ENCODE peak calls at places on chromosomes 5 and 9, in four cellular contexts. One of them, this sample, is unnamed.

GRCh38 chr5:163614787-163615186 is 109.4 kb downstream of the MAT2B start:
- DNase-seq in HEK293T: no peak
- DNase-seq in GM12878: no peak
- DNase-seq in K562: no peak
- DNase-seq in this sample: no peak

GRCh38 chr5:154778534-154778933 is 23.4 kb downstream of the LARP1 start:
- DNase-seq in HEK293T: no peak
- DNase-seq in GM12878: no peak
- DNase-seq in K562: no peak
- DNase-seq in this sample: no peak

GRCh38 chr5:132777209-132778069 is at the start of gene SEPTIN8:
- DNase-seq in HEK293T: peak
- DNase-seq in GM12878: no peak
- DNase-seq in K562: peak
- DNase-seq in this sample: no peak

GRCh38 chr5:181243521-181244307 is at the start of gene RACK1:
- DNase-seq in HEK293T: peak
- DNase-seq in GM12878: peak
- DNase-seq in K562: peak
- DNase-seq in this sample: peak

GRCh38 chr5:88060194-88060593 is 208.5 kb downstream of the TMEM161B start:
- DNase-seq in HEK293T: no peak
- DNase-seq in GM12878: no peak
- DNase-seq in K562: no peak
- DNase-seq in this sample: no peak

GRCh38 chr5:7396169-7397004 is 449 bp downstream of the ADCY2 start:
- DNase-seq in HEK293T: peak
- DNase-seq in GM12878: no peak
- DNase-seq in K562: no peak
- DNase-seq in this sample: no peak

GRCh38 chr9:107624216-107624948 is 134.8 kb upstream of the KLF4 start:
- DNase-seq in HEK293T: no peak
- DNase-seq in GM12878: no peak
- DNase-seq in K562: no peak
- DNase-seq in this sample: no peak

GRCh38 chr9:129783516-129784361 is 19.2 kb upstream of the TOR1B start:
- DNase-seq in HEK293T: peak
- DNase-seq in GM12878: peak
- DNase-seq in K562: peak
- DNase-seq in this sample: peak

GRCh38 chr5:149605998-149606721 is 24.9 kb downstream of the ARHGEF37 start:
- DNase-seq in HEK293T: no peak
- DNase-seq in GM12878: peak
- DNase-seq in K562: peak
- DNase-seq in this sample: no peak

GRCh38 chr9:93380410-93381060 is 71.0 kb upstream of the FAM120A start:
- DNase-seq in HEK293T: no peak
- DNase-seq in GM12878: no peak
- DNase-seq in K562: no peak
- DNase-seq in this sample: no peak

GRCh38 chr5:43772601-43773031 is 169.6 kb downstream of the NNT start:
- DNase-seq in HEK293T: no peak
- DNase-seq in GM12878: no peak
- DNase-seq in K562: peak
- DNase-seq in this sample: no peak

GRCh38 chr9:32291370-32291769 is 93.1 kb upstream of the ACO1 start:
- DNase-seq in HEK293T: no peak
- DNase-seq in GM12878: no peak
- DNase-seq in K562: no peak
- DNase-seq in this sample: peak

GRCh38 chr9:83280259-83280658 is 217.3 kb upstream of the RASEF start:
- DNase-seq in HEK293T: no peak
- DNase-seq in GM12878: no peak
- DNase-seq in K562: no peak
- DNase-seq in this sample: no peak

GRCh38 chr5:160769264-160769663 is 82.7 kb downstream of the ATP10B start:
- DNase-seq in HEK293T: no peak
- DNase-seq in GM12878: no peak
- DNase-seq in K562: no peak
- DNase-seq in this sample: no peak

GRCh38 chr5:178398856-178399722 is 166.5 kb upstream of the PHYKPL start:
- DNase-seq in HEK293T: no peak
- DNase-seq in GM12878: no peak
- DNase-seq in K562: no peak
- DNase-seq in this sample: no peak

GRCh38 chr9:6197330-6197729 is 18.3 kb upstream of the IL33 start:
- DNase-seq in HEK293T: peak
- DNase-seq in GM12878: no peak
- DNase-seq in K562: peak
- DNase-seq in this sample: peak

GRCh38 chr9:128078504-128079434 is 10.7 kb downstream of the SLC25A25 start:
- DNase-seq in HEK293T: no peak
- DNase-seq in GM12878: no peak
- DNase-seq in K562: peak
- DNase-seq in this sample: no peak

GRCh38 chr9:100602302-100602930 is 24.5 kb downstream of the CAVIN4 start:
- DNase-seq in HEK293T: peak
- DNase-seq in GM12878: no peak
- DNase-seq in K562: peak
- DNase-seq in this sample: peak

GRCh38 chr5:114407783-114408182 is 45.9 kb downstream of the KCNN2 start:
- DNase-seq in HEK293T: no peak
- DNase-seq in GM12878: peak
- DNase-seq in K562: no peak
- DNase-seq in this sample: no peak

GRCh38 chr9:134375011-134375390 is 48.7 kb downstream of the RXRA start:
- DNase-seq in HEK293T: no peak
- DNase-seq in GM12878: no peak
- DNase-seq in K562: no peak
- DNase-seq in this sample: no peak

GRCh38 chr9:129254566-129255287 is 76.7 kb upstream of the IER5L start:
- DNase-seq in HEK293T: no peak
- DNase-seq in GM12878: no peak
- DNase-seq in K562: no peak
- DNase-seq in this sample: no peak

GRCh38 chr9:129069128-129069824 is 11.6 kb upstream of the DOLPP1 start:
- DNase-seq in HEK293T: no peak
- DNase-seq in GM12878: no peak
- DNase-seq in K562: peak
- DNase-seq in this sample: no peak

GRCh38 chr9:21995652-21996275 is 1.2 kb downstream of the CDKN2B-AS1 start:
- DNase-seq in HEK293T: no peak
- DNase-seq in GM12878: no peak
- DNase-seq in K562: no peak
- DNase-seq in this sample: no peak

GRCh38 chr9:121185774-121186403 is 15.8 kb downstream of the RAB14 start:
- DNase-seq in HEK293T: no peak
- DNase-seq in GM12878: no peak
- DNase-seq in K562: no peak
- DNase-seq in this sample: no peak

GRCh38 chr9:124342946-124343485 is 72.2 kb downstream of the PSMB7 start:
- DNase-seq in HEK293T: no peak
- DNase-seq in GM12878: no peak
- DNase-seq in K562: no peak
- DNase-seq in this sample: no peak

GRCh38 chr5:32245742-32246141 is 67.0 kb downstream of the MTMR12 start:
- DNase-seq in HEK293T: no peak
- DNase-seq in GM12878: no peak
- DNase-seq in K562: no peak
- DNase-seq in this sample: peak

GRCh38 chr9:35464056-35465025 is 25.6 kb upstream of the RUSC2 start:
- DNase-seq in HEK293T: no peak
- DNase-seq in GM12878: no peak
- DNase-seq in K562: no peak
- DNase-seq in this sample: no peak

GRCh38 chr5:84381501-84382362 is 2.9 kb downstream of the EDIL3 start:
- DNase-seq in HEK293T: no peak
- DNase-seq in GM12878: no peak
- DNase-seq in K562: no peak
- DNase-seq in this sample: no peak

GRCh38 chr5:155147222-155147621 is 133.7 kb downstream of the KIF4B start:
- DNase-seq in HEK293T: no peak
- DNase-seq in GM12878: no peak
- DNase-seq in K562: no peak
- DNase-seq in this sample: no peak

GRCh38 chr5:15117691-15118090 is 246.1 kb upstream of the ANKH start:
- DNase-seq in HEK293T: no peak
- DNase-seq in GM12878: no peak
- DNase-seq in K562: no peak
- DNase-seq in this sample: no peak

GRCh38 chr5:82259172-82259800 is 18.9 kb downstream of the RPS23 start:
- DNase-seq in HEK293T: no peak
- DNase-seq in GM12878: no peak
- DNase-seq in K562: no peak
- DNase-seq in this sample: no peak

GRCh38 chr5:61357745-61358144 is 25.7 kb downstream of the ZSWIM6 start:
- DNase-seq in HEK293T: no peak
- DNase-seq in GM12878: no peak
- DNase-seq in K562: peak
- DNase-seq in this sample: peak

DNA sequence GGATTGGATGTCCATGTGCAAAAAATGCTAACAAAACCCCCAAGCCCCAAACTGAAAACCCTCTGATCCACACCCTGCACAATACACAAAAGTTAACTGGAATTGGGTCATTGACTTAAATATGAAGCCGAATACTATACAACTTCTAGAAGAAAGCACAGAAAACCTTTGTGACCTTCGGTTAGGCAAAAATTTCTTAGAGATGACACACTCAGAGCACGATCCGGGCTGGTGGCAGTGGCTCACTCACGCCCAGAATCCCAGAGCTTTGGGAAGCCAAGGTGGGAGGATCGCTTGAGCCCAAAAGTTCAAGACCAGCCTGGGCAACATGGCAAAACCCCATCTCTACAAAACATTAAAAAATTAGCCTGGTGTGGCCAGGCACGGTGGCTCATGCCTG is 1.8 kb upstream of the DIPK1B start:
- DNase-seq in HEK293T: no peak
- DNase-seq in GM12878: no peak
- DNase-seq in K562: no peak
- DNase-seq in this sample: no peak
- TF ChIP-seq FOXK2 in HEK293T: no peak
- TF ChIP-seq FOXK2 in GM12878: no peak
- TF ChIP-seq FOXK2 in K562: no peak
- TF ChIP-seq FOXK2 in this sample: no peak

GRCh38 chr9:97557606-97558095 is 56.2 kb downstream of the TMOD1 start:
- DNase-seq in HEK293T: no peak
- DNase-seq in GM12878: no peak
- DNase-seq in K562: no peak
- DNase-seq in this sample: no peak

GRCh38 chr9:97556036-97556720 is 54.7 kb downstream of the TMOD1 start:
- DNase-seq in HEK293T: no peak
- DNase-seq in GM12878: no peak
- DNase-seq in K562: no peak
- DNase-seq in this sample: no peak

GRCh38 chr9:97558701-97559101 is 57.2 kb downstream of the TMOD1 start:
- DNase-seq in HEK293T: no peak
- DNase-seq in GM12878: no peak
- DNase-seq in K562: no peak
- DNase-seq in this sample: no peak

GRCh38 chr9:97555164-97555563 is 53.7 kb downstream of the TMOD1 start:
- DNase-seq in HEK293T: no peak
- DNase-seq in GM12878: no peak
- DNase-seq in K562: no peak
- DNase-seq in this sample: no peak

GRCh38 chr9:97556721-97557605 is 55.5 kb downstream of the TMOD1 start:
- DNase-seq in HEK293T: no peak
- DNase-seq in GM12878: no peak
- DNase-seq in K562: no peak
- DNase-seq in this sample: no peak
- TF ChIP-seq FOXK2 in HEK293T: no peak
- TF ChIP-seq FOXK2 in GM12878: no peak
- TF ChIP-seq FOXK2 in K562: no peak
- TF ChIP-seq FOXK2 in this sample: no peak

DNA sequence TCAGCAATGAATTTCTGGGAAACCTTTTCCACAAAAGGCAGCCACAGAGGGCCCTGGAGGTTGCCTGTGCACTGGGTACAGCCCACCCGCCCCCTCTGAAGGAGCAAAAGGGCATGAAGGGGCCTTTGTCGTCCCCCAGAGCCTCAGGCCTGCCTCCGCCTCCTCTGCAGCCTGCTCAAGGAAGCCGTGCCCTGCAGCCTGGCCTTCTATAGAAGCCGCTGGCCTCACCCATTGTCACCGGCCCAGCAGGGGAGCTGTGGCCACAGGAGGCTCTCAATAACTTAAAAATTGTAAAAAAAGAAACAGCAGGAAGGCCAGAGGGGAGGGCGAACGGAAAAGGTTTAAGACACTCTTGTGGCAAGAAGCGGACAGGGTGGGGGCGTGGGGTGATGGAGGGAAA is 213.3 kb downstream of the IRX2 start:
- DNase-seq in HEK293T: no peak
- DNase-seq in GM12878: no peak
- DNase-seq in K562: no peak
- DNase-seq in this sample: no peak
- TF ChIP-seq FOXK2 in HEK293T: no peak
- TF ChIP-seq FOXK2 in GM12878: no peak
- TF ChIP-seq FOXK2 in K562: no peak
- TF ChIP-seq FOXK2 in this sample: no peak

GRCh38 chr5:124697912-124698690 is 48.3 kb downstream of the ZNF608 start:
- DNase-seq in HEK293T: no peak
- DNase-seq in GM12878: no peak
- DNase-seq in K562: no peak
- DNase-seq in this sample: no peak
- TF ChIP-seq FOXK2 in HEK293T: no peak
- TF ChIP-seq FOXK2 in GM12878: no peak
- TF ChIP-seq FOXK2 in K562: no peak
- TF ChIP-seq FOXK2 in this sample: no peak

DNA sequence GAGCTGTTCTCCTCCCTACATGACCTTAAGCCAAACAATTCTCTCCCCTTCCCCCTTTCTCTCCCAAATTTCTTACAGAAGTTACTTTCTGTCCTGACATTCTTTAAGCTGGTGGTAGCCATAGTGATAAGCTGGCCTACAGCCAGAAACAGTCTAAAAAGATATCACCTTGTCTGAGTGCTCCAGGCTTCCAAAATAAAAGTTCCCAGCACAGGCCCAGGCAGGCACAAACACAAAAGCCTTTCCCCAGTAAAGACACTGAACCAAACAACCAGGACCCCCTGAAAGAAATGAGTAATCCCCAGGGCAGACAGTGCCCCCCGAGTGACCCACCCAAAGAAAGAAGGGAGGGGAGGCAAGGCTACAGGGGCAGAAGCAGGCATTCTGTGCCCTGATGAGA is 19.2 kb downstream of the SIL1 start:
- DNase-seq in HEK293T: no peak
- DNase-seq in GM12878: no peak
- DNase-seq in K562: peak
- DNase-seq in this sample: no peak
- TF ChIP-seq FOXK2 in HEK293T: no peak
- TF ChIP-seq FOXK2 in GM12878: no peak
- TF ChIP-seq FOXK2 in K562: no peak
- TF ChIP-seq FOXK2 in this sample: no peak

This sample was measured in HepG2.